ENCODE peak calls at places on chromosomes 16 and 17, in five cellular contexts. Z is upper lobe of left lung, V is NB4, N is breast epithelium, L is stomach. M is an unnamed sample.

GRCh38 chr16:70715113-70715711 is 29.4 kb upstream of the MTSS2 start:
- DNase-seq in Z (peak), L (peak), N (peak), V (peak), M (no peak)

GRCh38 chr17:67019126-67019507 is 25.2 kb upstream of the CACNG1 start:
- DNase-seq in V (no peak), Z (no peak), L (no peak), N (no peak), M (no peak)

GRCh38 chr17:77492446-77493237 is 351.9 kb downstream of the SEC14L1 start:
- DNase-seq in L (no peak), Z (peak), V (no peak), N (no peak), M (no peak)

GRCh38 chr17:31067699-31068184 is 27.0 kb upstream of the NF1 start:
- DNase-seq in L (no peak), V (peak), N (no peak), Z (no peak), M (no peak)

GRCh38 chr17:78865682-78866390 is 25.2 kb upstream of the USP36 start:
- DNase-seq in L (peak), Z (no peak), N (peak), V (peak), M (peak)

GRCh38 chr16:11757671-11758545 is 15.3 kb upstream of the TXNDC11 start:
- DNase-seq in N (no peak), Z (no peak), L (no peak), V (no peak), M (no peak)

GRCh38 chr16:85626191-85626951 is 13.2 kb downstream of the GSE1 start:
- DNase-seq in N (no peak), V (no peak), Z (peak), L (peak), M (no peak)

GRCh38 chr17:50605434-50605833 is 29.2 kb upstream of the ABCC3 start:
- DNase-seq in Z (no peak), V (no peak), N (no peak), L (no peak), M (no peak)

GRCh38 chr17:28738680-28739384 is 5.0 kb upstream of the TRAF4 start:
- DNase-seq in V (no peak), Z (no peak), N (no peak), L (no peak), M (no peak)

GRCh38 chr16:2810651-2811050 is 6.4 kb upstream of the PRSS21 start:
- DNase-seq in V (no peak), Z (no peak), L (no peak), N (no peak), M (no peak)

GRCh38 chr17:14882131-14882530 is 383.0 kb downstream of the PMP22 start:
- DNase-seq in N (no peak), Z (no peak), L (no peak), V (no peak), M (no peak)

DNA sequence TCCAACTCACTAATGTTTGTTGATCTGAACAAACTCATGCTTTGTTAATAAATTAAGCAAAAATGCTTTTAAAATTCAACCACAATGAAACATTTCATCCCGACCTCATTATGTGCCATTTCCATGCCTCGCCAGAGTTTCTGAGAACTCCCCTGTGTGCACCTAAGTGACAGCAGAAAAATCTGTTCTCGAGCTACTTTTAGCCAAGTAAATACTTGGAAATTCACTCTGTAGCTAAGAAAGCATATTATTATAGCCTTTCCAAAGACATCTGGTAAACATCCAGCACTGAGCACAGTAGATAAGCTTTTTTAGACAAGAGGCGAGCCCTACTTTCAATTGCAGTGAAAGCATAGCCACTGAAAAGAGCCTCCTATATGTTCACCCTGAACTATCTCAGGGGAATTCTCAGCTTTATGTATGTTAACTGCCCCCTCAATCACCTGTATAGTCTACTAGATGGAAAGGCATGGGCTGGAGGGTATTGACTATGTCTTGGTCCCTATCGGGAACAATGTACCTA is 242.8 kb upstream of the PSMD7 start:
- DNase-seq in V (no peak), Z (no peak), L (no peak), N (no peak), M (no peak)
- H3K4me3 ChIP-seq in V (no peak), Z (no peak), L (no peak), N (no peak), M (no peak)

GRCh38 chr16:75114179-75114945 is 2.2 kb downstream of the LDHD start:
- DNase-seq in N (no peak), L (no peak), Z (peak), V (no peak), M (no peak)

GRCh38 chr16:75113541-75114121 is 2.9 kb downstream of the LDHD start:
- DNase-seq in Z (peak), N (no peak), V (no peak), L (no peak), M (no peak)

GRCh38 chr16:75116911-75117245 is 298 bp upstream of the LDHD start:
- DNase-seq in V (no peak), N (no peak), Z (no peak), L (no peak), M (no peak)

GRCh38 chr16:75114946-75115825 is 1.4 kb downstream of the LDHD start:
- DNase-seq in V (no peak), L (no peak), Z (peak), N (no peak), M (no peak)

GRCh38 chr16:75116081-75116910 is at the start of gene LDHD:
- DNase-seq in V (peak), Z (peak), N (peak), L (peak), M (peak)
- TF ChIP-seq POLR2A in V (peak), Z (no peak), N (no peak), L (no peak), M (no peak)

GRCh38 chr16:28548306-28548802 is 5.4 kb upstream of the SGF29 start:
- DNase-seq in V (no peak), Z (no peak), N (no peak), L (no peak), M (no peak)
- TF ChIP-seq CTCF in V (no peak), Z (no peak), N (no peak), L (no peak), M (no peak)

GRCh38 chr17:80992077-80992947 is 671 bp downstream of the CHMP6 start:
- DNase-seq in L (no peak), V (peak), N (no peak), Z (peak), M (no peak)

GRCh38 chr17:80995131-80995530 is 3.5 kb downstream of the CHMP6 start:
- DNase-seq in L (no peak), N (no peak), V (no peak), Z (no peak), M (peak)

GRCh38 chr17:80990921-80991644 is 558 bp upstream of the CHMP6 start:
- DNase-seq in N (no peak), Z (no peak), V (peak), L (no peak), M (no peak)

GRCh38 chr17:80991645-80992076 is at the start of gene CHMP6:
- DNase-seq in Z (peak), N (peak), V (peak), L (peak), M (peak)

GRCh38 chr17:80992948-80993624 is 1.4 kb downstream of the CHMP6 start:
- DNase-seq in N (no peak), Z (peak), L (no peak), V (no peak), M (no peak)
- H3K4me3 ChIP-seq in N (peak), Z (no peak), L (peak), V (peak), M (no peak)

GRCh38 chr17:39139561-39139960 is 11.9 kb downstream of the PLXDC1 start:
- DNase-seq in L (no peak), V (no peak), N (no peak), Z (no peak), M (no peak)

GRCh38 chr17:39141915-39142664 is 9.3 kb downstream of the PLXDC1 start:
- DNase-seq in L (no peak), Z (no peak), N (no peak), V (no peak), M (no peak)

GRCh38 chr17:39138416-39139136 is 12.9 kb downstream of the PLXDC1 start:
- DNase-seq in N (no peak), V (no peak), Z (no peak), L (no peak), M (no peak)

GRCh38 chr17:39141294-39141693 is 10.1 kb downstream of the PLXDC1 start:
- DNase-seq in Z (no peak), N (no peak), V (no peak), L (no peak), M (no peak)

GRCh38 chr17:39139137-39139516 is 12.3 kb downstream of the PLXDC1 start:
- DNase-seq in L (no peak), Z (no peak), V (no peak), N (no peak), M (no peak)
- TF ChIP-seq POLR2A in L (no peak), Z (no peak), V (no peak), N (no peak), M (no peak)

GRCh38 chr16:50747206-50747956 is 5.5 kb downstream of the CYLD start:
- DNase-seq in Z (no peak), N (no peak), L (no peak), V (peak), M (no peak)
- TF ChIP-seq CTCF in Z (peak), N (peak), L (no peak), V (peak), M (no peak)

GRCh38 chr17:36749493-36749892 is 148.1 kb downstream of the MRM1 start:
- DNase-seq in L (no peak), Z (no peak), N (no peak), V (no peak), M (no peak)
- H3K4me3 ChIP-seq in L (no peak), Z (no peak), N (no peak), V (no peak), M (no peak)

DNA sequence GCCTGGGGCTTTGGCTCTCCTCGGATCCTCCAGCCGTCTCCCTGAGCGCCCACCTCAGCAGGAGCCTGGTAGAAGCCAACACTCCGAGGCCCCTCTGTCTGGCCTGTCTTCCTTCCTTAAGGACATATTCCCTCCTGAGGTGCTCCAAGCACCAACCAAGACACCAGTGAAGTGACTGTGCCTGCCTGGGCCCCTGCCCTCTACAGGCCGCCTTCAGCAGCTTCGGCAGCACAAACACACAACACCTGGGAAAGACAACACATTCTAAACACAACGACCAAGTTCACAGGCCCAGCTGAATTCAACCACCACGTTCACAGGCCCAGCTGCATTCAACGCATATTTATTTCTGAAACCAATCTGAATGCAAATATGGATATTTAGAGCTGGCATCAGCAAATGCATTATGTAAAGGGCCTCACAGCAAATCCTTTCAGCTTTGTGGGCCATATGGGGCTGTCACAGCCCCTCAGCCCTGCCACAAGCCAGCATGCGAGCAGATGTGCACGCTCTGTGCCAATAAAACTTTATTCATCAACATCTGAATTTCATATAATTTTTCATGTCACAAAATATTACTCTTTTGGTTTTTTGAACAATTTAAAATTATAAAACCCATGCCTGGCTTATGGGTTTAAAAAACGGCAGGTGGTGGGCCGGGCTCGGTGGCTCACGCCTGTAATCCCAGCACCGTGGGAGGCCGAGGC is 12.2 kb downstream of the GALNS start:
- DNase-seq in V (peak), N (no peak), L (no peak), Z (peak), M (no peak)
- TF ChIP-seq POLR2A in V (no peak), N (no peak), L (no peak), Z (no peak), M (no peak)

M was measured in lower leg skin.